ENCODE peak calls at places on chromosomes 11 and 22, in eight cellular contexts. One of them, this sample, is unnamed.

GRCh38 chr22:20015971-20016733 is 471 bp downstream of the ARVCF start:
- DNase-seq in spleen: peak
- DNase-seq in astrocyte of the spinal cord: no peak
- DNase-seq in AG09309: no peak
- DNase-seq in mammary epithelial cell: no peak
- DNase-seq in GM12864: no peak
- DNase-seq in adrenal gland: peak
- DNase-seq in hepatocyte: peak
- DNase-seq in this sample: no peak

GRCh38 chr11:69819541-69820070 is 390 bp upstream of the FGF3 start:
- DNase-seq in hepatocyte: no peak
- DNase-seq in AG09309: no peak
- DNase-seq in mammary epithelial cell: no peak
- DNase-seq in GM12864: no peak
- DNase-seq in spleen: no peak
- DNase-seq in astrocyte of the spinal cord: no peak
- DNase-seq in adrenal gland: no peak
- DNase-seq in this sample: peak

GRCh38 chr11:9616042-9616640 is 42.7 kb downstream of the WEE1 start:
- DNase-seq in AG09309: no peak
- DNase-seq in adrenal gland: no peak
- DNase-seq in mammary epithelial cell: no peak
- DNase-seq in astrocyte of the spinal cord: no peak
- DNase-seq in spleen: no peak
- DNase-seq in hepatocyte: no peak
- DNase-seq in GM12864: no peak
- DNase-seq in this sample: peak

GRCh38 chr11:29119691-29120328 is 897.0 kb downstream of the KCNA4 start:
- DNase-seq in AG09309: peak
- DNase-seq in adrenal gland: no peak
- DNase-seq in GM12864: no peak
- DNase-seq in astrocyte of the spinal cord: peak
- DNase-seq in spleen: no peak
- DNase-seq in mammary epithelial cell: peak
- DNase-seq in hepatocyte: peak
- DNase-seq in this sample: peak

GRCh38 chr11:1458340-1459218 is 28.0 kb downstream of the MOB2 start:
- DNase-seq in mammary epithelial cell: no peak
- DNase-seq in spleen: no peak
- DNase-seq in hepatocyte: peak
- DNase-seq in GM12864: no peak
- DNase-seq in adrenal gland: peak
- DNase-seq in astrocyte of the spinal cord: no peak
- DNase-seq in AG09309: no peak
- DNase-seq in this sample: peak

GRCh38 chr11:87879118-87879517 is 296.1 kb downstream of the RAB38 start:
- DNase-seq in AG09309: no peak
- DNase-seq in GM12864: no peak
- DNase-seq in astrocyte of the spinal cord: no peak
- DNase-seq in spleen: no peak
- DNase-seq in adrenal gland: no peak
- DNase-seq in mammary epithelial cell: no peak
- DNase-seq in hepatocyte: peak
- DNase-seq in this sample: peak

GRCh38 chr11:14413307-14414072 is 54.5 kb upstream of the RRAS2 start:
- DNase-seq in AG09309: no peak
- DNase-seq in adrenal gland: peak
- DNase-seq in spleen: no peak
- DNase-seq in hepatocyte: no peak
- DNase-seq in mammary epithelial cell: peak
- DNase-seq in astrocyte of the spinal cord: peak
- DNase-seq in GM12864: no peak
- DNase-seq in this sample: peak

GRCh38 chr11:122872046-122872445 is 10.5 kb upstream of the JHY start:
- DNase-seq in GM12864: no peak
- DNase-seq in mammary epithelial cell: no peak
- DNase-seq in AG09309: no peak
- DNase-seq in astrocyte of the spinal cord: no peak
- DNase-seq in adrenal gland: no peak
- DNase-seq in hepatocyte: no peak
- DNase-seq in spleen: no peak
- DNase-seq in this sample: no peak

GRCh38 chr11:75313457-75314272 is 37.8 kb downstream of the ARRB1 start:
- DNase-seq in GM12864: no peak
- DNase-seq in adrenal gland: peak
- DNase-seq in mammary epithelial cell: no peak
- DNase-seq in hepatocyte: peak
- DNase-seq in astrocyte of the spinal cord: peak
- DNase-seq in spleen: no peak
- DNase-seq in AG09309: no peak
- DNase-seq in this sample: peak

GRCh38 chr11:117095301-117096139 is 2.7 kb downstream of the SIK3 start:
- DNase-seq in GM12864: no peak
- DNase-seq in hepatocyte: no peak
- DNase-seq in adrenal gland: no peak
- DNase-seq in astrocyte of the spinal cord: no peak
- DNase-seq in spleen: no peak
- DNase-seq in AG09309: no peak
- DNase-seq in mammary epithelial cell: no peak
- DNase-seq in this sample: peak

GRCh38 chr11:69454018-69454417 is 27.4 kb upstream of the LINC01488 start:
- DNase-seq in mammary epithelial cell: no peak
- DNase-seq in astrocyte of the spinal cord: no peak
- DNase-seq in adrenal gland: no peak
- DNase-seq in hepatocyte: no peak
- DNase-seq in spleen: no peak
- DNase-seq in GM12864: no peak
- DNase-seq in AG09309: no peak
- DNase-seq in this sample: no peak

GRCh38 chr11:71977743-71978418 is 20.8 kb upstream of the IL18BP start:
- DNase-seq in spleen: no peak
- DNase-seq in astrocyte of the spinal cord: peak
- DNase-seq in mammary epithelial cell: peak
- DNase-seq in AG09309: no peak
- DNase-seq in adrenal gland: peak
- DNase-seq in GM12864: no peak
- DNase-seq in hepatocyte: peak
- DNase-seq in this sample: peak

GRCh38 chr11:99020324-99021225 is at the start of gene CNTN5:
- DNase-seq in mammary epithelial cell: peak
- DNase-seq in GM12864: no peak
- DNase-seq in hepatocyte: peak
- DNase-seq in astrocyte of the spinal cord: peak
- DNase-seq in AG09309: no peak
- DNase-seq in adrenal gland: peak
- DNase-seq in spleen: no peak
- DNase-seq in this sample: peak
- TF ChIP-seq CTCF in mammary epithelial cell: no peak
- TF ChIP-seq CTCF in GM12864: no peak
- TF ChIP-seq CTCF in hepatocyte: peak
- TF ChIP-seq CTCF in astrocyte of the spinal cord: no peak
- TF ChIP-seq CTCF in AG09309: no peak
- TF ChIP-seq CTCF in adrenal gland: no peak
- TF ChIP-seq CTCF in spleen: no peak
- TF ChIP-seq CTCF in this sample: no peak

GRCh38 chr22:27186643-27187042 is 529.3 kb downstream of the MIAT start:
- DNase-seq in adrenal gland: no peak
- DNase-seq in mammary epithelial cell: no peak
- DNase-seq in hepatocyte: no peak
- DNase-seq in AG09309: no peak
- DNase-seq in spleen: no peak
- DNase-seq in GM12864: no peak
- DNase-seq in astrocyte of the spinal cord: no peak
- DNase-seq in this sample: no peak
- H3K4me3 ChIP-seq in adrenal gland: no peak
- H3K4me3 ChIP-seq in mammary epithelial cell: no peak
- H3K4me3 ChIP-seq in hepatocyte: no peak
- H3K4me3 ChIP-seq in AG09309: no peak
- H3K4me3 ChIP-seq in spleen: no peak
- H3K4me3 ChIP-seq in GM12864: no peak
- H3K4me3 ChIP-seq in astrocyte of the spinal cord: no peak
- H3K4me3 ChIP-seq in this sample: no peak

GRCh38 chr11:131503017-131503416 is 132.6 kb downstream of the NTM start:
- DNase-seq in adrenal gland: no peak
- DNase-seq in mammary epithelial cell: no peak
- DNase-seq in astrocyte of the spinal cord: no peak
- DNase-seq in GM12864: no peak
- DNase-seq in AG09309: no peak
- DNase-seq in hepatocyte: no peak
- DNase-seq in spleen: no peak
- DNase-seq in this sample: no peak

GRCh38 chr11:131498631-131499053 is 128.2 kb downstream of the NTM start:
- DNase-seq in spleen: no peak
- DNase-seq in AG09309: no peak
- DNase-seq in mammary epithelial cell: no peak
- DNase-seq in adrenal gland: no peak
- DNase-seq in hepatocyte: no peak
- DNase-seq in astrocyte of the spinal cord: no peak
- DNase-seq in GM12864: no peak
- DNase-seq in this sample: no peak

GRCh38 chr11:131499199-131499598 is 128.8 kb downstream of the NTM start:
- DNase-seq in astrocyte of the spinal cord: no peak
- DNase-seq in GM12864: no peak
- DNase-seq in spleen: no peak
- DNase-seq in adrenal gland: no peak
- DNase-seq in AG09309: no peak
- DNase-seq in mammary epithelial cell: no peak
- DNase-seq in hepatocyte: no peak
- DNase-seq in this sample: no peak

GRCh38 chr11:131506376-131506775 is 136.0 kb downstream of the NTM start:
- DNase-seq in spleen: no peak
- DNase-seq in adrenal gland: no peak
- DNase-seq in hepatocyte: no peak
- DNase-seq in astrocyte of the spinal cord: no peak
- DNase-seq in mammary epithelial cell: no peak
- DNase-seq in AG09309: no peak
- DNase-seq in GM12864: no peak
- DNase-seq in this sample: no peak

GRCh38 chr11:131504199-131504949 is 134.0 kb downstream of the NTM start:
- DNase-seq in hepatocyte: peak
- DNase-seq in AG09309: no peak
- DNase-seq in adrenal gland: no peak
- DNase-seq in spleen: no peak
- DNase-seq in GM12864: no peak
- DNase-seq in astrocyte of the spinal cord: no peak
- DNase-seq in mammary epithelial cell: no peak
- DNase-seq in this sample: no peak
- TF ChIP-seq CTCF in hepatocyte: peak
- TF ChIP-seq CTCF in AG09309: no peak
- TF ChIP-seq CTCF in adrenal gland: no peak
- TF ChIP-seq CTCF in spleen: no peak
- TF ChIP-seq CTCF in GM12864: peak
- TF ChIP-seq CTCF in astrocyte of the spinal cord: peak
- TF ChIP-seq CTCF in mammary epithelial cell: no peak
- TF ChIP-seq CTCF in this sample: no peak

GRCh38 chr11:111370270-111370901 is 8.7 kb downstream of the POU2AF1 start:
- DNase-seq in mammary epithelial cell: no peak
- DNase-seq in adrenal gland: no peak
- DNase-seq in GM12864: no peak
- DNase-seq in astrocyte of the spinal cord: no peak
- DNase-seq in spleen: no peak
- DNase-seq in AG09309: no peak
- DNase-seq in hepatocyte: no peak
- DNase-seq in this sample: no peak

GRCh38 chr11:111373590-111373989 is 5.5 kb downstream of the POU2AF1 start:
- DNase-seq in hepatocyte: no peak
- DNase-seq in mammary epithelial cell: no peak
- DNase-seq in astrocyte of the spinal cord: no peak
- DNase-seq in GM12864: no peak
- DNase-seq in spleen: no peak
- DNase-seq in AG09309: no peak
- DNase-seq in adrenal gland: no peak
- DNase-seq in this sample: no peak

GRCh38 chr11:111376453-111376871 is 2.6 kb downstream of the POU2AF1 start:
- DNase-seq in astrocyte of the spinal cord: no peak
- DNase-seq in AG09309: no peak
- DNase-seq in spleen: no peak
- DNase-seq in adrenal gland: no peak
- DNase-seq in hepatocyte: no peak
- DNase-seq in GM12864: no peak
- DNase-seq in mammary epithelial cell: peak
- DNase-seq in this sample: no peak

GRCh38 chr11:111370902-111371578 is 8.0 kb downstream of the POU2AF1 start:
- DNase-seq in GM12864: no peak
- DNase-seq in AG09309: no peak
- DNase-seq in spleen: no peak
- DNase-seq in mammary epithelial cell: no peak
- DNase-seq in hepatocyte: no peak
- DNase-seq in astrocyte of the spinal cord: no peak
- DNase-seq in adrenal gland: no peak
- DNase-seq in this sample: no peak

DNA sequence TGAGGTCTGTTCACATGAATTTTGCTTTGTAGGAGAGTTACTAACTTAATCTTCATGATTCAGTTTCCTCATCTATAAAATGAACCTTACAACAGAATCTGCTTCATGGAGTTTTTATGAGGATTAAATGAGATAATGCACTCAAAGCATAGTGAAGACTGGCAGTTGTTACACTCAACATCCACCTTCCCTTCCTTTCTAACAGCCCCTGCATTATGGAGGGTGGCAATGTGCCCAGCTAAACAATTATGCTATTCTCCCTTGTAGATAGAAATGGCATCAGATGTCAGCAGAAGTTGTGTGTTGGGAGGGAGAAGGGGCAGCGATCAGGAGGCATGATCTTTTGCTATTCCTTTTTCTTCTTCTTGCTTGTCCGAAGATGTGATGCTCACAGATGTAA is 6.5 kb downstream of the POU2AF1 start:
- DNase-seq in spleen: no peak
- DNase-seq in astrocyte of the spinal cord: no peak
- DNase-seq in adrenal gland: no peak
- DNase-seq in mammary epithelial cell: no peak
- DNase-seq in GM12864: no peak
- DNase-seq in AG09309: no peak
- DNase-seq in hepatocyte: no peak
- DNase-seq in this sample: no peak
- H3K4me3 ChIP-seq in spleen: no peak
- H3K4me3 ChIP-seq in astrocyte of the spinal cord: no peak
- H3K4me3 ChIP-seq in adrenal gland: no peak
- H3K4me3 ChIP-seq in mammary epithelial cell: no peak
- H3K4me3 ChIP-seq in GM12864: peak
- H3K4me3 ChIP-seq in AG09309: no peak
- H3K4me3 ChIP-seq in hepatocyte: no peak
- H3K4me3 ChIP-seq in this sample: no peak

This sample was measured in cardiac fibroblast.